ENCODE peak calls at places on chromosomes 1 and 21, in seven cellular contexts. K is fibroblast of lung, M is HuH-7.5, W is body of pancreas, U is fibroblast of the conjunctiva, P is Panc1, B is mucosa of gallbladder. S is an unnamed sample.

GRCh38 chr21:42983102-42983501 is 8.7 kb downstream of the PKNOX1 start:
- DNase-seq in K (peak; percentile 25), M (no peak), W (no peak), U (no peak), P (no peak), B (no peak), S (no peak)

GRCh38 chr1:198295975-198296374 is 139.2 kb downstream of the NEK7 start:
- DNase-seq in K (no peak), M (no peak), W (no peak), U (no peak), P (no peak), B (no peak), S (no peak)

GRCh38 chr1:19738669-19739068 is 61.0 kb downstream of the TMCO4 start:
- DNase-seq in K (no peak), M (no peak), W (no peak), U (no peak), P (no peak), B (no peak), S (no peak)

GRCh38 chr1:53957231-53957818 is 11.2 kb downstream of the LRRC42 start:
- DNase-seq in K (no peak), M (no peak), W (no peak), U (no peak), P (no peak), B (peak; percentile 41), S (no peak)

GRCh38 chr1:209650454-209650853 is 1.8 kb downstream of the LAMB3 start:
- DNase-seq in K (no peak), M (no peak), W (no peak), U (no peak), P (no peak), B (no peak), S (no peak)

GRCh38 chr1:242147096-242147976 is 148.4 kb upstream of the MAP1LC3C start:
- DNase-seq in K (peak; percentile 71), M (no peak), W (no peak), U (no peak), P (peak; percentile 33), B (no peak), S (peak; percentile 16)

GRCh38 chr1:5993553-5994510 is 1.6 kb upstream of the NPHP4 start:
- DNase-seq in K (no peak), M (no peak), W (no peak), U (no peak), P (no peak), B (no peak), S (no peak)

GRCh38 chr1:84892657-84893618 is at the start of gene LPAR3:
- DNase-seq in K (peak; percentile 29), M (peak; percentile 43), W (peak; percentile 89), U (no peak), P (no peak), B (no peak), S (no peak)

GRCh38 chr21:28639742-28640141 is 352.9 kb downstream of the LTN1 start:
- DNase-seq in K (peak; percentile 28), M (no peak), W (no peak), U (no peak), P (no peak), B (no peak), S (no peak)

GRCh38 chr1:156752843-156753486 is 1.5 kb upstream of the HDGF start:
- DNase-seq in K (peak; percentile 54), M (no peak), W (no peak), U (no peak), P (no peak), B (no peak), S (peak; percentile 53)

GRCh38 chr1:6279721-6280383 is 19.0 kb upstream of the GPR153 start:
- DNase-seq in K (no peak), M (no peak), W (no peak), U (no peak), P (no peak), B (no peak), S (no peak)

GRCh38 chr1:181308098-181308497 is 175.2 kb upstream of the CACNA1E start:
- DNase-seq in K (no peak), M (no peak), W (no peak), U (no peak), P (no peak), B (no peak), S (no peak)